ENCODE peak calls at places on chromosomes 1 and 21, in nine cellular contexts. W is PC-9, Q is tibial nerve, C is fibroblast of lung, J is K562, S is lower lobe of right lung, T is adrenal gland, N is thyroid gland, Z is colonic mucosa. D is an unnamed sample.

GRCh38 chr1:44031051-44031899 is at the start of gene SLC6A9:
- DNase-seq in W (peak; percentile 72), Q (peak; percentile 18), C (peak; percentile 87), J (peak; percentile 73), S (peak; percentile 70), T (peak; percentile 77), N (peak; percentile 86), Z (peak; percentile 79), D (peak; percentile 64)

GRCh38 chr1:36885537-36886441 is 148.5 kb downstream of the GRIK3 start:
- DNase-seq in W (no peak), Q (peak; percentile 3), C (no peak), J (no peak), S (no peak), T (no peak), N (no peak), Z (peak; percentile 9), D (no peak)

GRCh38 chr1:169741666-169742394 is 8.0 kb upstream of the SELE start:
- DNase-seq in W (no peak), Q (no peak), C (peak; percentile 24), J (no peak), S (peak; percentile 50), T (no peak), N (peak; percentile 53), Z (no peak), D (no peak)

GRCh38 chr1:219304227-219305226 is 130.8 kb downstream of the LYPLAL1 start:
- DNase-seq in W (peak; percentile 49), Q (no peak), C (peak; percentile 44), J (no peak), S (no peak), T (peak; percentile 62), N (no peak), Z (no peak), D (no peak)

GRCh38 chr1:117646007-117646913 is 40.4 kb downstream of the TENT5C start:
- DNase-seq in W (no peak), Q (no peak), C (peak; percentile 39), J (no peak), S (no peak), T (no peak), N (no peak), Z (peak; percentile 63), D (no peak)

GRCh38 chr1:75632350-75632949 is 21.5 kb upstream of the SLC44A5 start:
- DNase-seq in W (no peak), Q (no peak), C (peak; percentile 37), J (peak; percentile 52), S (no peak), T (no peak), N (no peak), Z (no peak), D (no peak)

GRCh38 chr1:156942576-156942975 is 22.1 kb downstream of the LRRC71 start:
- DNase-seq in W (no peak), Q (no peak), C (no peak), J (no peak), S (no peak), T (no peak), N (no peak), Z (no peak), D (no peak)

GRCh38 chr1:152141971-152142584 is 16.9 kb downstream of the RPTN start:
- DNase-seq in W (peak; percentile 66), Q (peak; percentile 82), C (peak; percentile 71), J (peak; percentile 19), S (peak; percentile 50), T (peak; percentile 82), N (peak; percentile 77), Z (peak; percentile 55), D (peak; percentile 69)

GRCh38 chr1:10598088-10598712 is 123.5 kb downstream of the PEX14 start:
- DNase-seq in W (no peak), Q (no peak), C (no peak), J (no peak), S (no peak), T (no peak), N (no peak), Z (no peak), D (peak; percentile 25)

GRCh38 chr1:42592811-42593210 is 65.4 kb upstream of the PPIH start:
- DNase-seq in W (no peak), Q (no peak), C (no peak), J (no peak), S (no peak), T (no peak), N (no peak), Z (no peak), D (no peak)

GRCh38 chr1:23444596-23445390 is 20.2 kb upstream of the TCEA3 start:
- DNase-seq in W (no peak), Q (no peak), C (no peak), J (no peak), S (no peak), T (no peak), N (no peak), Z (no peak), D (peak; percentile 68)

GRCh38 chr1:114607223-114607622 is 25.8 kb upstream of the BCAS2 start:
- DNase-seq in W (peak; percentile 57), Q (no peak), C (no peak), J (no peak), S (no peak), T (no peak), N (peak; percentile 12), Z (no peak), D (no peak)

GRCh38 chr1:197619008-197619640 is 156.2 kb downstream of the DENND1B start:
- DNase-seq in W (peak; percentile 38), Q (no peak), C (peak; percentile 59), J (no peak), S (no peak), T (no peak), N (no peak), Z (no peak), D (no peak)

GRCh38 chr1:77424236-77424635 is 142.4 kb downstream of the AK5 start:
- DNase-seq in W (no peak), Q (no peak), C (peak; percentile 50), J (no peak), S (no peak), T (no peak), N (no peak), Z (no peak), D (no peak)

GRCh38 chr21:26194326-26194725 is 23.8 kb upstream of the APP start:
- DNase-seq in W (no peak), Q (no peak), C (no peak), J (no peak), S (no peak), T (no peak), N (no peak), Z (no peak), D (no peak)

GRCh38 chr1:10852486-10852885 is 56.0 kb upstream of the CASZ1 start:
- DNase-seq in W (no peak), Q (no peak), C (no peak), J (no peak), S (no peak), T (no peak), N (no peak), Z (no peak), D (no peak)

GRCh38 chr1:211944733-211945500 is 90.4 kb downstream of the INTS7 start:
- DNase-seq in W (no peak), Q (no peak), C (peak; percentile 10), J (no peak), S (no peak), T (peak; percentile 65), N (peak; percentile 74), Z (peak; percentile 81), D (peak; percentile 54)

GRCh38 chr1:40059960-40060337 is 19.4 kb downstream of the CAP1 start:
- DNase-seq in W (no peak), Q (no peak), C (no peak), J (no peak), S (no peak), T (no peak), N (no peak), Z (no peak), D (no peak)

GRCh38 chr1:40058453-40059291 is 18.1 kb downstream of the CAP1 start:
- DNase-seq in W (no peak), Q (no peak), C (no peak), J (peak; percentile 47), S (no peak), T (no peak), N (no peak), Z (no peak), D (no peak)

GRCh38 chr1:40060351-40060750 is 19.8 kb downstream of the CAP1 start:
- DNase-seq in W (no peak), Q (no peak), C (no peak), J (no peak), S (no peak), T (no peak), N (no peak), Z (no peak), D (no peak)

GRCh38 chr1:40058097-40058452 is 17.5 kb downstream of the CAP1 start:
- DNase-seq in W (no peak), Q (no peak), C (no peak), J (no peak), S (no peak), T (no peak), N (no peak), Z (no peak), D (no peak)

DNA sequence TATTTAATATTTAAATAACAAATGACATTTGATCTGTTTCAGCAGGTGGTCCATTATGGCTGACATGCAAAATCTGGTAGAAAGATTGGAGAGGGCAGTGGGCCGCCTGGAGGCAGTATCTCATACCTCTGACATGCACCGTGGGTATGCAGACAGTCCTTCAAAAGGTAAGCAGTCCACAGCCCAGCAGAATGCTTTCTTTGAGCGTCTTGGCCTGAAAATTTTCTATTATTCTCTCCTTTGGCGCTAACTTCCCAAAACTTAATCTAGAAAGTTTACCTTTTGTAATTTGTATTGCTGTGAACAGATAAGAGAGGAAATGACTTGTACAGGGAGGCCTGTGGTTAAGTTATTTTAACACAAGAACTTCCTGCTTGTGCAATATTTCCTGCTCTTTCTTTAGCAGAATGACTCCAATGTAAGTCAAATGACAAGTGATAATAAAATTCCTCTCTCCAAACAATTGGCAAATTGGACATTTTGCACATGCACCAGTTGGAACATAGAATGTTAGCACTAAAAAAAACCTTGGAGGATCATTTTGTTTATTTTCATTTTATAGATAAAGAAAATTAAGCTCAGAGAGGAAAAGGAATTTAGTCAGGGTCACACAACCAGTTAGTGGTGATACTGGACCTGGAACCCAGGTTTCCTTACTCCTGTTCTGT is 18.9 kb downstream of the CAP1 start:
- DNase-seq in W (peak; percentile 90), Q (no peak), C (peak; percentile 30), J (peak; percentile 56), S (no peak), T (no peak), N (no peak), Z (no peak), D (no peak)
- H3K27ac ChIP-seq in W (peak overlapping the region; percentile 84), Q (peak overlapping the region; percentile 67), C (no peak overlapping the region), J (peak overlapping the region; percentile 92), S (peak overlapping the region; percentile 77), T (no peak overlapping the region), N (peak overlapping the region; percentile 67), Z (peak overlapping the region; percentile 85), D (no peak overlapping the region)

GRCh38 chr1:3609769-3610157 is 1.5 kb downstream of the MEGF6 start:
- DNase-seq in W (no peak), Q (no peak), C (no peak), J (no peak), S (no peak), T (no peak), N (no peak), Z (no peak), D (no peak)
- H3K4me3 ChIP-seq in W (peak overlapping the region; percentile 88), Q (no peak overlapping the region), C (no peak overlapping the region), J (no peak overlapping the region), S (peak overlapping the region; percentile 61), T (no peak overlapping the region), N (no peak overlapping the region), Z (no peak overlapping the region), D (no peak overlapping the region)

GRCh38 chr1:46655848-46656247 is 12.3 kb downstream of the ATPAF1 start:
- DNase-seq in W (no peak), Q (no peak), C (no peak), J (no peak), S (no peak), T (no peak), N (no peak), Z (no peak), D (no peak)
- TF ChIP-seq CTCF in W (no peak), Q (no peak), C (no peak), J (no peak), S (no peak), T (no peak), N (no peak), Z (no peak), D (no peak)

GRCh38 chr1:61274979-61275378 is 192.6 kb downstream of the NFIA start:
- DNase-seq in W (no peak), Q (no peak), C (no peak), J (no peak), S (no peak), T (no peak), N (peak; percentile 31), Z (no peak), D (no peak)
- H3K27ac ChIP-seq in W (no peak overlapping the region), Q (peak overlapping the region; percentile 44), C (no peak overlapping the region), J (no peak overlapping the region), S (no peak overlapping the region), T (no peak overlapping the region), N (peak overlapping the region; percentile 27), Z (no peak overlapping the region), D (no peak overlapping the region)